ENCODE peak calls at places on chromosomes 13 and 19, in four cellular contexts. K is endothelial cell of umbilical vein, Z is K562, S is IMR-90. E is an unnamed sample.

GRCh38 chr19:23823952-23824389 is 65.3 kb upstream of the ZNF681 start:
- DNase-seq in K (no peak), Z (peak; percentile 16), S (no peak), E (no peak)

GRCh38 chr13:81001828-81002385 is 661.0 kb upstream of the SPRY2 start:
- DNase-seq in K (no peak), Z (no peak), S (no peak), E (no peak)

GRCh38 chr19:19021115-19021514 is 12.2 kb downstream of the SUGP2 start:
- DNase-seq in K (no peak), Z (no peak), S (peak; percentile 84), E (no peak)

GRCh38 chr19:8462601-8463000 is 17.8 kb downstream of the HNRNPM start:
- DNase-seq in K (no peak), Z (no peak), S (no peak), E (no peak)

GRCh38 chr19:47564081-47564480 is 8.9 kb downstream of the ZNF541 start:
- DNase-seq in K (no peak), Z (no peak), S (no peak), E (no peak)

GRCh38 chr19:8321760-8322637 is 703 bp downstream of the RPS28 start:
- DNase-seq in K (no peak), Z (peak; percentile 25), S (no peak), E (no peak)

GRCh38 chr13:110277357-110277950 is 29.5 kb downstream of the COL4A1 start:
- DNase-seq in K (no peak), Z (no peak), S (no peak), E (no peak)

GRCh38 chr13:83125791-83126190 is 756.5 kb downstream of the SLITRK1 start:
- DNase-seq in K (no peak), Z (no peak), S (no peak), E (no peak)

GRCh38 chr13:36850790-36851438 is 31.9 kb downstream of the RFXAP start:
- DNase-seq in K (peak; percentile 37), Z (no peak), S (no peak), E (no peak)

GRCh38 chr19:45780448-45781281 is 1.6 kb downstream of the DMPK start:
- DNase-seq in K (no peak), Z (no peak), S (no peak), E (no peak)

GRCh38 chr13:104382941-104383340 is 1316.7 kb upstream of the SLC10A2 start:
- DNase-seq in K (no peak), Z (no peak), S (peak; percentile 22), E (no peak)

GRCh38 chr13:48567521-48568331 is 34.8 kb upstream of the RCBTB2 start:
- DNase-seq in K (peak; percentile 11), Z (no peak), S (no peak), E (no peak)

GRCh38 chr13:27450921-27451461 is 627 bp upstream of the MTIF3 start:
- DNase-seq in K (peak; percentile 33), Z (peak; percentile 10), S (peak; percentile 47), E (peak; percentile 11)

GRCh38 chr19:588758-589692 is 656 bp upstream of the HCN2 start:
- DNase-seq in K (no peak), Z (no peak), S (no peak), E (no peak)

GRCh38 chr19:53045536-53045935 is 996 bp downstream of the ERVV-2 start:
- DNase-seq in K (no peak), Z (no peak), S (no peak), E (no peak)

GRCh38 chr13:42028113-42028799 is 20.2 kb upstream of the DGKH start:
- DNase-seq in K (no peak), Z (no peak), S (no peak), E (no peak)

GRCh38 chr19:50658438-50659317 is 9.4 kb downstream of the C19orf81 start:
- DNase-seq in K (peak; percentile 75), Z (peak; percentile 98), S (peak; percentile 64), E (no peak)

GRCh38 chr13:100710176-100710575 is 35.6 kb upstream of the TMTC4 start:
- DNase-seq in K (no peak), Z (no peak), S (no peak), E (no peak)

GRCh38 chr19:6458695-6459355 is 767 bp downstream of the SLC25A23 start:
- DNase-seq in K (no peak), Z (peak; percentile 44), S (no peak), E (no peak)

GRCh38 chr19:2083174-2083854 is 12.8 kb downstream of the MOB3A start:
- DNase-seq in K (no peak), Z (no peak), S (no peak), E (no peak)
- H3K4me1 ChIP-seq in K (peaks cover 11% of the 10 kb centered on the region), Z (peaks cover 50% of the 10 kb centered on the region), S (no peaks in the 10 kb centered on the region), E (peaks cover 51% of the 10 kb centered on the region)

DNA sequence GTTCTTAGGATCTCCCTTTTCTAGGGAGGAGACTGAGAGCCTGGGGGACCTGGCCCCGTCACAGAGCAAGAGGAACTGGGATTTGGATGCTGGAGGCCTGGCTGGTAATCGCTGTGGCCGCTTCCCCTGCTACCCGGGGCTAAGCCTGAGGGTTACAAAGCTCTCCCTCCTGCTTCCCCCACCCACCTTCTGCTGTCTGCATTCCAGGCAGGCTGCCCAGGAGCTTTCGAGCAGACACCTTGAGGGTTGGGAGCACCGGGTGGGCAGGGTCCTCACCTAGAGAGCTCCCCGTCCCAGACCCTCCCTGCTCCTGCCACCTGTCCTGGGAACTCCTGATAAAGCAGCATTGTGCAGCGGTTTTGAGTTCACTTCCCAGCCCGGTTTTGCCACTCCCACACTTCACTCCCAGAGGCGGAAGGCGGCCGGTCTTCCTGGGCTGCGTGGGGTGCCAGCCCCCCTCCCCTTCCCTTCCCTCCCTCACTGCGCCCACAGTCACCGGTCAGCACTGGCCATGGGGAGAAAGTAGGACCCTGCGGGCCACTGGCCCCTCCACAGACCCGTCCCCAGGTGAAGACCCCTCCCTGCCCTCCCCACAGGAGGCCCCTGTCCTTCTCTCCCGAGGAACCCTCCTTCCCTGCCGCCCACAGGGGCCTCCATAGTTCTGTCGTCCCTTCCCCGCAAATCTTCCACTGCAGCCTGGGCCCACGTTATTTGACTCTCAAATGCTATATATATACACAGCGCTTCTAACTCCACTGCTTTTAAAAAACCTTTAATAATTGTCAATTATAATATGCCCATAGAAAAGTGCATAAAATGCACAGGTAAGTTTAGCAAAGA is 8.1 kb downstream of the PAK4 start:
- DNase-seq in K (no peak), Z (no peak), S (no peak), E (no peak)
- H3K9me1 ChIP-seq in K (no peaks in the 10 kb centered on the region), Z (peaks cover 6% of the 10 kb centered on the region), S (peaks cover 5% of the 10 kb centered on the region), E (peaks cover 2% of the 10 kb centered on the region)

GRCh38 chr13:40387775-40388174 is 278.7 kb downstream of the FOXO1 start:
- DNase-seq in K (no peak), Z (no peak), S (no peak), E (no peak)

GRCh38 chr13:40388617-40389016 is 277.8 kb downstream of the FOXO1 start:
- DNase-seq in K (no peak), Z (no peak), S (peak; percentile 3), E (no peak)

GRCh38 chr13:40384976-40385857 is 281.2 kb downstream of the FOXO1 start:
- DNase-seq in K (no peak), Z (no peak), S (no peak), E (no peak)

GRCh38 chr13:40385858-40386180 is 280.6 kb downstream of the FOXO1 start:
- DNase-seq in K (no peak), Z (no peak), S (no peak), E (no peak)

DNA sequence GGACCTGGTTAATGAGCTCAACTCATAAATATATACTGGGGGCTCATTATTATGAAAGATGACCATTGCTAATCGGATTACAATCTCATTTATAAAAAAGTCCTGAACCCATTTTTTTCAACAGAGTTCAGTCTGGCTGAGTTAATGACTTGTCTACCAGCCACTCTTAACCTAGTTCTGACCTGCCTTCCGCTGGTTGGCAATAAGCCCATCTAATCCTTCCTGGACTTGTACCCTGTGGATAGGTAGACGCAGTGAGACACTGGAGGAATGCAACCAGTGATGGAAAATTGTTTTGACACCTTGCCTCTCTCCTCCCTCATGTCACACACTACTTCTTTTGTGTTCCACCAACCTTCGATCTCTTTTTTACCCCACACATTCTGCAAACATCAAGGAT is 279.9 kb downstream of the FOXO1 start:
- DNase-seq in K (no peak), Z (no peak), S (no peak), E (no peak)
- H3K4me1 ChIP-seq in K (no peaks in the 10 kb centered on the region), Z (peaks cover 7% of the 10 kb centered on the region), S (peaks cover 2% of the 10 kb centered on the region), E (peaks cover 20% of the 10 kb centered on the region)

DNA sequence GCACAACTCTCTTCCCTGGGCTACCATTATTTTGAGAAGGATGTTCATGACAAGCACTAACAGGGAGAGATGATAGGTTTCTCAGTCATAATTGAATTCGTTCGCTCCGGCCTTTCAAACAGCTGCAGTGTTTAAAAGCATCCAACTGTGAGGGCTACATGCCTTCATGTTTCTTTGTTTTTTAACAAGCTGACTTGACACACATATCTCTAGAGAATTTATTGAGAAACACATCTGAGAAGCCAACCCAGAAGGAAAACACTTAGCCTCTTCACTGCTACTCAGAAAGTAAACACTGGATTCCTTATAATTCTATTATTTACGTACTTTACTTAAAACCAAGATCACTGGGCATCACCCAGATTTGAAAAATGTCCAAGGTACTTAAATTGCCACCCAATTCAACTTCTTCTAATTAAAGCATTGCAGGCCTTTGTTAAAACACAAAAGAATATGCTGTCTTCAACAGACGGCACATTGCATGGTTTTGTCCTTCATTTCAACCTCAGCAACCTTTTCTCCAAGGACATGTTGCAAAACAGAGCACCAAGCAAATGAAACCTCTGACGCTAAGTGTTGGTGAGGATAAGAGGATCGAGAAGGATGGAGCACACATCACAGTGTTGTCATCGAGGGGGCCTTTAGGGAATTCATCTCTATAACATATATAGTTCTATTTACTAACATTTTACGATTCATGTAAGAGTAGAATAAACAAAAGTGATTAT is 75.8 kb downstream of the TBC1D4 start:
- DNase-seq in K (no peak), Z (no peak), S (no peak), E (no peak)
- H3K9me1 ChIP-seq in K (no peaks in the 10 kb centered on the region), Z (no peaks in the 10 kb centered on the region), S (no peaks in the 10 kb centered on the region), E (no peaks in the 10 kb centered on the region)

DNA sequence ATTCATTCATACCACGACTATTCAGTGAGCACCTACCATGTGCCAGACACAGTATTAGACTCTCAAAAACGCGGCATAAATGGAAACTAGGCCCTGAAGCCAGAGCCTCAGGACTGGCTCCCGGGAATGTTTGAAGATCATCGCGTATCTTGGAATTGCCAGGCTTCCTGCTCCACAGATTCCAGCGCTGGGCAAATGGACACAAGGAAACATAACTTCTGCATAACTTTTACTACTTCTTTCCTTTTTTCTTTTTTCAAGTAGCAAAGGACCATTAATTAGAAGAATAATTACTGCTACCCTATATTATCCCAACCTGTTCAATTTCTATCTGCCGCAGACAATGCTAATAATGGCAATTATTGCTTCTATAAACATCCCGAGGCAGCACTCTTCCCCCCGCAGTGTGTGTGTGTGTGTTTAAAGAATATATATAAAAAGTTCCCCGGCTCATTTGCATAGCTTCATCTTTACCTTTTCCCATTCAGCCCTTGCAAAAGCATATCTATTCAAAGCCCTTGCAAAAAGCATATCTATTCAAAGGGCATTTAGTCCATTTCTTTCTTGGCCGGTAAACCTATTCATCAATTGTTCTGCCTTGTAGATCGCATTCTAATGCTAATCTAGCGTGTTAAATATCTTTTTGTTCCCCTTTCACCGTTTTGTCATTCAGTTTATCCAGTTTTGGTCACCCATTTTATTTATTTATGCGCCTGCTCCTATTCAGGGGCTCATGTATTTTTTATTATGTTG is 6.1 kb downstream of the SOX21 start:
- DNase-seq in K (no peak), Z (no peak), S (no peak), E (no peak)
- H3K4me1 ChIP-seq in K (peaks cover 4% of the 10 kb centered on the region), Z (peaks cover 18% of the 10 kb centered on the region), S (peaks cover 3% of the 10 kb centered on the region), E (peaks cover 12% of the 10 kb centered on the region)

GRCh38 chr13:74705438-74705837 is 571.2 kb upstream of the KLF12 start:
- DNase-seq in K (no peak), Z (no peak), S (no peak), E (no peak)
- H3K9me1 ChIP-seq in K (no peaks in the 10 kb centered on the region), Z (no peaks in the 10 kb centered on the region), S (no peaks in the 10 kb centered on the region), E (no peaks in the 10 kb centered on the region)

E was measured in keratinocyte.